ENCODE peak calls at places on chromosome 11, in four cellular contexts. Q is GM12891, Y is NB4, I is tibial nerve. L is an unnamed sample.

GRCh38 chr11:7605544-7605943 is 67.8 kb downstream of the CYB5R2 start:
- DNase-seq in Q (no peak), Y (no peak), I (no peak), L (no peak)

GRCh38 chr11:8262552-8263108 is 1.0 kb downstream of the LMO1 start:
- DNase-seq in Q (peak; percentile 63), Y (no peak), I (no peak), L (no peak)

GRCh38 chr11:130129922-130130321 is 29.7 kb upstream of the ST14 start:
- DNase-seq in Q (no peak), Y (no peak), I (no peak), L (no peak)

GRCh38 chr11:15497366-15497765 is 382.6 kb downstream of the INSC start:
- DNase-seq in Q (no peak), Y (no peak), I (no peak), L (no peak)

GRCh38 chr11:776459-777287 is 614 bp downstream of the GATD1 start:
- DNase-seq in Q (peak; percentile 77), Y (peak; percentile 68), I (no peak), L (peak; percentile 90)

GRCh38 chr11:85771568-85771967 is 39.4 kb downstream of the SYTL2 start:
- DNase-seq in Q (no peak), Y (no peak), I (no peak), L (no peak)

GRCh38 chr11:94112182-94112960 is 16.3 kb upstream of the PANX1 start:
- DNase-seq in Q (no peak), Y (no peak), I (no peak), L (no peak)

GRCh38 chr11:57430946-57431345 is 4.0 kb upstream of the SLC43A3 start:
- DNase-seq in Q (no peak), Y (peak; percentile 62), I (no peak), L (no peak)

GRCh38 chr11:124892750-124893454 is 4.8 kb downstream of the ROBO4 start:
- DNase-seq in Q (peak; percentile 2), Y (no peak), I (no peak), L (no peak)

GRCh38 chr11:116882386-116882785 is 45.0 kb upstream of the APOA1 start:
- DNase-seq in Q (no peak), Y (no peak), I (no peak), L (no peak)

GRCh38 chr11:60978546-60979380 is 7.3 kb downstream of the CD6 start:
- DNase-seq in Q (no peak), Y (peak; percentile 98), I (no peak), L (no peak)

GRCh38 chr11:132064987-132065620 is 694.7 kb downstream of the NTM start:
- DNase-seq in Q (no peak), Y (no peak), I (no peak), L (no peak)
- TF ChIP-seq POLR2A in Q (no peak), Y (no peak), I (no peak), L (no peak)

GRCh38 chr11:67484847-67485311 is 2.1 kb downstream of the AIP start:
- DNase-seq in Q (no peak), Y (peak; percentile 90), I (no peak), L (no peak)

GRCh38 chr11:67483498-67483798 is 622 bp downstream of the AIP start:
- DNase-seq in Q (no peak), Y (no peak), I (no peak), L (no peak)

GRCh38 chr11:67483901-67484665 is 1.3 kb downstream of the AIP start:
- DNase-seq in Q (no peak), Y (peak; percentile 19), I (no peak), L (no peak)

GRCh38 chr11:67482275-67482735 is 521 bp upstream of the AIP start:
- DNase-seq in Q (no peak), Y (no peak), I (no peak), L (no peak)

DNA sequence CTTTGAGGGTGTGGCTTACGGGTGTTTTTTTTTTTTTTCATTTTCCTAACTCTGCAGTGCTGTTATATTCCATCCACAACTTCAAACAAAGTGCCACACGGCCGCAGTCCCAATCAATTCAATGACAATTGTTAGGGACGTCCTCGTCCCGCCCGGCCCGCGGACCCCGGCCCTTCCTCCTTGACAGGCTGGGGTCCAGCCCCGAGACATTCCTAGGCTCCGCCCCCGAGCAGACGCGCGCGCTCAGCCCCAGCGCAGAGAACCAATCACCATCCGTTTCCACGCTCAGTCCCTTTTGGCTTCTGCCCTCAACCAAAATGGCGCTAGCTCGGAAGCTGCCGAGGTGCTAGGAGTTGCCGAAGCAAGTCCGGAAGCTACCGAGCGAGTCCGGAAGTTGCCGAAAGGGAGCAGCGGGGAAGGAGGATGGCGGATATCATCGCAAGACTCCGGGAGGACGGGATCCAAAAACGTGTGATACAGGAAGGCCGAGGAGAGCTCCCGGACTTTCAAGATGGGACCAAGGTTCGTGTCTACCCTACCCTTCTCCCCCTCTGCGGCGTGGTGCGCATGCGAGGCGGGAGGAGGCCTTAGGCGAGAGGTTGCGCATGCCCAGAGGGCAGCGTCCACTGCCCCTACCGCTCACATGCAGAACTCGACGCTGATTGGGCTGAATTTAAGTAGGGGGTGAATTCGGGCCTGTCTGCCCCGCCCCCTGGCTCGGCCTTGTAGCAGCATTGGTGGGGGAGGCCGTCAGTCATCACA is at the start of gene AIP:
- DNase-seq in Q (peak; percentile 92), Y (peak; percentile 99), I (peak; percentile 95), L (peak; percentile 98)
- TF ChIP-seq POLR2A in Q (peak; percentile 49), Y (peak; percentile 55), I (peak; percentile 75), L (no peak)

DNA sequence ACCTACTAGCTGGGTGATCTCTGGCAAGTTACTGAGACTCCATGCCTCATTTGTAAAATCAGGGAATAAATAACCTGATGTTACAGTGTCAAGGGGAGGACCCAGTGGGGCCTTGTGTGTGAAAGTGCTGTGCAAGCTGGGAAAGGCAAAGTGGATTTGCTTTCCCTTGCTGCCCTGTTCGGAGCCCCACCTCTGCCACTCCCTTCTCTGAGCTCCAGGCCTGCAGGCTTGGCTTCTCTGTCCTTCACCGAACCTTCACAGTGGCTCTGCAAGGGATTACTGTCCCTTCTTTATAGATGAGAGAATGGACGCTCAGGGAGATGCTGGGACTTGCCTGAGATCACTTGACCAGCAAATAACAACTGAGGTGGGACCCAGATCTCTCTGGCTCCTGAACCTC is 828 bp upstream of the SLCO2B1 start:
- DNase-seq in Q (no peak), Y (no peak), I (no peak), L (no peak)
- TF ChIP-seq POLR2A in Q (no peak), Y (no peak), I (no peak), L (no peak)

GRCh38 chr11:10808553-10809372 is at the start of gene EIF4G2:
- DNase-seq in Q (peak; percentile 93), Y (peak; percentile 99), I (peak; percentile 95), L (peak; percentile 100)
- TF ChIP-seq POLR2A in Q (peak; percentile 100), Y (peak; percentile 99), I (peak; percentile 98), L (no peak)

DNA sequence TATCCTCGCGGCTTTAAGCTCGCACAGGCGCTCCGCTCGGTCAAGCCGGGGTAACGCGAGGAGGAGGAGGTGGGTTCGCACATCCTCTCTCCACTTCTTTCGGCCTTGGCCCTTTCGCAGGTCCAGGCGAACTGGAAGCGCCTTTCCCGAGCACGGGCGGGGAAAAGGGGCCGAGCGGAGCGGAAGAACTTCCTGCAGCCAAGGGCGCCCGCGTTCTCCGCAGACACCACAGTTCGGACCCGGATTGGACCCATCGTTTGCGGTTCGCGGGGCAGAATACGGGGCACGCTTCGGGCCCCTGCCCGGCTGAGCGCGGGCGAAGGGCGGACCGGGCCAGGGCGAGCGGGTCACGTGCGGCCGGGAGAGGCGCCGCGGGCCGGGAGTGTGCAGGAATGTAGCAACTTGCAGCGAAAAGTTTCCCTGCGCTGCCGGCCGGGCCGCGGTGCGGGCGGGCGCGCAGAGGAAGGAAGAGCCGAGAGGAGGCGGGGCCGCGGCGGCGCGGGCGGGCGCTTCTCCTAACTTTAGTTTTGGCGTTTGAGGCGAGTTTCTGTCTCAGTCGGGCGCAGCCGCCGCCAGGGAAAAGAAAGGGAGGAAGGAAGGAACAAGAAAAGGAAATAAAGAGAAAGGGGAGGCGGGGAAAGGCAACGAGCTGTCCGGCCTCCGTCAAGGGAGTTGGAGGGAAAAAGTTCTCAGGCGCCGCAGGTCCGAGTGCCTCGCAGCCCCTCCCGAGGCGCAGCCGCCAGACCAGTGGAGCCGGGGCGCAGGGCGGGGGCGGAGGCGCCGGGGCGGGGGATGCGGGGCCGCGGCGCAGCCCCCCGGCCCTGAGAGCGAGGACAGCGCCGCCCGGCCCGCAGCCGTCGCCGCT is at the start of gene YAP1:
- DNase-seq in Q (peak; percentile 46), Y (peak; percentile 78), I (peak; percentile 80), L (peak; percentile 97)
- TF ChIP-seq POLR2A in Q (no peak), Y (no peak), I (peak; percentile 61), L (no peak)

DNA sequence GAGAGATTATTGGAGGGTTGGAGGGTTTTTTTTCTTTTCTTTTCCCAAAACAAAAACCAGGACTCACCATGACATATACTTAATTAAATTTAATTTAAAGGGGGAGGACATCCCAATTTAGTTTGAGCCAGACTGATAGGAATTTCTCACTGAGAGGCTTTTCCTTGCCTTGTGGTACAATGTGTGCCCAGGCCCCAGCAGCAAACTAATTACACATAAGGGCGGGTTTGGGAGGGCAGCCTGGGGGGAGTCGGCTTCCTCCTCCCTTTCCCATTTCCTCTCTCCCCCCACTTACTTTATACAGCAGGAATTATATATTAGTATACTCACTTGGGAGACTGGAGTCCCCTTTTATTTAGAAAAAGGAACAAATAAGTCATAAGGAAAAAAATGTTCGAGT is 2.9 kb downstream of the TEAD1 start:
- DNase-seq in Q (no peak), Y (no peak), I (no peak), L (no peak)
- TF ChIP-seq POLR2A in Q (no peak), Y (no peak), I (no peak), L (no peak)

L was measured in lower leg skin.